ENCODE peak calls at places on chromosomes 1 and 21, in five cellular contexts. C is endothelial cell, W is cardiac fibroblast, L is mammary epithelial cell, H is H9. A is an unnamed sample.

GRCh38 chr1:156157506-156157905 is 4.1 kb downstream of the SEMA4A start:
- DNase-seq in C (no peak), W (no peak), L (no peak), H (no peak), A (no peak)

GRCh38 chr1:165551469-165551868 is 7.7 kb downstream of the LRRC52 start:
- DNase-seq in C (no peak), W (no peak), L (no peak), H (no peak), A (no peak)

GRCh38 chr1:70353641-70354331 is 736 bp downstream of the ANKRD13C start:
- DNase-seq in C (peak), W (peak), L (peak), H (no peak), A (peak)

GRCh38 chr1:85283475-85284199 is 7.2 kb upstream of the BCL10 start:
- DNase-seq in C (no peak), W (no peak), L (no peak), H (peak), A (no peak)

GRCh38 chr1:86159800-86160199 is 3.2 kb upstream of the COL24A1 start:
- DNase-seq in C (no peak), W (no peak), L (no peak), H (no peak), A (no peak)

GRCh38 chr1:212957546-212957945 is 7.2 kb downstream of the VASH2 start:
- DNase-seq in C (no peak), W (no peak), L (no peak), H (no peak), A (no peak)

GRCh38 chr1:10941891-10942541 is 70.4 kb upstream of the TARDBP start:
- DNase-seq in C (peak), W (peak), L (no peak), H (peak), A (peak)

GRCh38 chr1:231636157-231636556 is 9.6 kb downstream of the DISC1 start:
- DNase-seq in C (no peak), W (peak), L (no peak), H (no peak), A (no peak)

GRCh38 chr1:151130837-151131586 is 15.4 kb downstream of the SEMA6C start:
- DNase-seq in C (peak), W (peak), L (peak), H (peak), A (peak)

GRCh38 chr1:65362545-65362944 is 53.2 kb downstream of the DNAJC6 start:
- DNase-seq in C (no peak), W (no peak), L (peak), H (no peak), A (no peak)

GRCh38 chr1:204443871-204444581 is 32.4 kb upstream of the PPP1R15B start:
- DNase-seq in C (no peak), W (peak), L (peak), H (no peak), A (no peak)

GRCh38 chr1:180382326-180383115 is 119.9 kb downstream of the ACBD6 start:
- DNase-seq in C (no peak), W (peak), L (peak), H (no peak), A (no peak)

GRCh38 chr1:88300864-88301263 is 383.2 kb upstream of the PKN2 start:
- DNase-seq in C (no peak), W (no peak), L (no peak), H (no peak), A (no peak)

DNA sequence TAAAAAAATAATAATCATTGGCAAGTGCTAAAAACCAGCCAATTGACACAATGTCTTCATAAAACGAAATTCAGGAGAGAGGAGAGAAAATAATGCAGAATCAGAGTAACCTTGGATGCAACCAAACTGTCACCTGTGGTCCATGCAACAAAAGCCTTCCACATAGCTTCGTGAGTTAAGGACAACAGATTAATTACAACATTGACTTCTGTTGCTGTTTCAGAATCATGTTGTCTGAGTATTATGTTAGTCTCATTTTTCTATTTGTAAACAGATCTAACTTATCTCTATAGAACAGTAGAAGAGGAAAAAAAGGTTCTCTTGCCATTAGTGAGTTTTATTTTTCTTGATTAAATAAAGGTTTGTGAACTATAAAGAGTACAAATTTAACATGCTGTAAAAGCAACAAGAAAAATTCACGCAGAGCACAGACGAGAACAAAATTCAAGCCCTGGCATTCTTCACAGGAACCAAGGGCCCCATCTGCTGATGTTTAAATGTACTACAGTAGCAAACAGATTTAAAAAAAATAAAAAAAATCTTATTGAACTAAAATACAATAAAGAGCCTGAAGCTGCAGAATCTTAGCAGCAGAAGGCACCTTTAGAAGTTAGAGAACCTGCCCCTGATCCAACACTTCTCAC is 381.1 kb upstream of the PKN2 start:
- DNase-seq in C (peak), W (peak), L (no peak), H (no peak), A (peak)
- TF ChIP-seq CTCF in C (peak), W (peak), L (peak), H (peak), A (peak)

GRCh38 chr1:44408181-44409018 is 3.3 kb downstream of the RNF220 start:
- DNase-seq in C (peak), W (no peak), L (no peak), H (peak), A (peak)

GRCh38 chr1:44406761-44407429 is 1.8 kb downstream of the RNF220 start:
- DNase-seq in C (peak), W (no peak), L (no peak), H (no peak), A (peak)

GRCh38 chr1:44405804-44406743 is 1.0 kb downstream of the RNF220 start:
- DNase-seq in C (peak), W (peak), L (no peak), H (peak), A (peak)

GRCh38 chr1:44407430-44408180 is 2.5 kb downstream of the RNF220 start:
- DNase-seq in C (peak), W (no peak), L (no peak), H (peak), A (peak)

DNA sequence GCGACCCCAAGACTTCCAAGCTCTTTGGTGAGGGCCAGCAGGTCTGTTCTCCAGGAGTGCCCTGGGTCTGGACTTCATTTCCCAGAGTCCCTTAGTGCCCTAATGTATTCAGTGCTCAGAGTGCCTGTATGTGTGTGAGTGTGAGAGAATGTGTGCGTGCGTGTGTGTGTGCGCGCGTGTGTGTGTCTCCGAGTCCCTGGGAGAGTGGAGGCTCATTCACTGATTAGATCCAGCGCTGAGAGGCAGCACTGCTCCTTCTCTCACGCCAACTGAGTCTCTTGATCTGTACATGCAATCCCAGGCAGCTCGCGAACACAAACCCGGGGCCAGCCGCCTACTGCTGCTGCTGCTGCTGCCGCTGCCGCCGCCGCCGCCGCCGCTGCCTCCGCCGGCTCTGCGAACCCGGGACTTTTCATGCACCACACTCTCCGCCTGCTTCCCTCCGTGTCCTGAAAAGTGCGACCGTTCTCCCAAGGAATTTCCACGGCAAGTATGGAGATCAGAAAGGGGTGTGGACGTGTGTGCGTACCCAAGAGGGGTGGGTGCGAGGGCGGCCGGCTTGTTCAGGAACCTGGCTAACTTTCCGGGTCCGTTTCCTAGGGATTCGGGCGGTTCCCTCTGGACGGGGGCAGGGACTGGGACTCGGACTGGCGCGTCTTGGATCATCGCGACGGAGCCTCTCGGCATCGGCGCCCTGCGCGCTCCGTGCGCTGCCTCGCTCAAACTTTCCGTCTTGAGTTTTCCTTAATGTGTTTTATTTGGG is at the start of gene RNF220:
- DNase-seq in C (peak), W (peak), L (peak), H (peak), A (peak)
- TF ChIP-seq CTCF in C (no peak), W (no peak), L (peak), H (no peak), A (no peak)

DNA sequence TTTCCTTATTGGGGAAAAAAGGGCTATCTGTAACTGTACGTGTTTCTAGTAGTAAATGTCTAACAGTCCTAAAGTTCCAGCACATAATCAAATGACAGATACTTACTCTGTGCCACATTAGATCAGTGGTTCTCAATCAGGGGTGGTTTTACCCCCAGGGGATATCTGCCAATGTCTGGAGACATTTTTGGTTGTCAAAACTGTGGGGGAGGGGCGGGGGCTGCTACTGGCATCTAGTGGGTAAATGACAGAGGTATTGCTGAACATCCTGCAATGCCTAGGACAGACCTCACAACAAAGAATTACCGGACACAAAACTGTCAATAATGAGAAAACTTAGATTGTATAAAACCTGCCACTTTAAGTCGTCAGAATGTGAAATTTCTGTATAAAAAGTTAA is 33.4 kb upstream of the PTPRC start:
- DNase-seq in C (no peak), W (no peak), L (no peak), H (no peak), A (peak)
- TF ChIP-seq CTCF in C (no peak), W (no peak), L (no peak), H (no peak), A (no peak)

DNA sequence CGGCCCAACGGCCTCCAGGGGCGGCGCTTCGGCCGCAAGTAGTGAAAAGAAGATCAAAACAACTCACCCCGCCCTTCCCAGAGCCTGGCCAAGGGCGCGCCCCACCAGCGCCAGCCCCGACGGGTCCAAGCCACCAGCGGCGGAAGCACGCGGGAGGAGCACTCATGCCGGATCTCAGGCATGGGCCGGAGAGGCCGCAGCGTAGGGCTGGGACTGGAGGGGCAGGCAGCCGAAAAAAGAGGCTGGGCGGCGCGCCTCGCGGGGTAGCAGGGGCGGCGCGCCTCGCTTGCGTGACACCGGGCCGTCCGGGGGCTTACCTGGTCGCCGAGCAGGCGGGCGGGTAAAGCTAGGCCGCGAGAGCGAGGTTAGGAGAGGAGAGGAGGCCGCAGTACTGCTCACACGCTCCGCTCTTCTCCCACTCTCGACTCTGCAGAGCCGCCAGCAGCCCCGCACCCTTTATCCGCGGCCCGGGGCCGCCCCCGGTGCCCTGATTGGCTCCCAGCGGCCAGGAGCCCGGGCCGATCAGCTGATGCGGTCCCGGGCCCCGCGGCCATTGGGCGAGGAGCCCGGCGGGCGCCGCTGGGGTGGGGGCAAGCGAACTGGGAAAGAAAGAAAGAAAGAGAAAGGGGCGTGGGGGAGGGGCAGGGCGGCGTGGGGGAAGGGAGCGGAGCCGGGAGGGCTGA is at the start of gene GLUL:
- DNase-seq in C (peak), W (peak), L (peak), H (peak), A (peak)
- TF ChIP-seq CTCF in C (no peak), W (peak), L (peak), H (no peak), A (no peak)

GRCh38 chr1:33057095-33057494 is 20.4 kb upstream of the AK2 start:
- DNase-seq in C (no peak), W (no peak), L (no peak), H (no peak), A (no peak)

GRCh38 chr1:33050221-33051076 is 13.8 kb upstream of the AK2 start:
- DNase-seq in C (no peak), W (peak), L (peak), H (no peak), A (no peak)

GRCh38 chr1:33060579-33061083 is 20.3 kb upstream of the AZIN2 start:
- DNase-seq in C (no peak), W (peak), L (peak), H (no peak), A (no peak)

GRCh38 chr1:33056426-33056825 is 19.7 kb upstream of the AK2 start:
- DNase-seq in C (no peak), W (no peak), L (no peak), H (no peak), A (no peak)

GRCh38 chr1:33055210-33055991 is 18.7 kb upstream of the AK2 start:
- DNase-seq in C (peak), W (peak), L (peak), H (peak), A (peak)
- TF ChIP-seq CTCF in C (peak), W (peak), L (peak), H (peak), A (peak)

GRCh38 chr1:111821121-111821745 is 65.5 kb downstream of the DDX20 start:
- DNase-seq in C (no peak), W (no peak), L (no peak), H (no peak), A (no peak)
- TF ChIP-seq CTCF in C (no peak), W (no peak), L (no peak), H (no peak), A (no peak)

GRCh38 chr21:18460979-18461378 is 57.4 kb upstream of the TMPRSS15 start:
- DNase-seq in C (no peak), W (no peak), L (no peak), H (no peak), A (no peak)
- TF ChIP-seq CTCF in C (no peak), W (no peak), L (no peak), H (no peak), A (no peak)

GRCh38 chr1:166977951-166978350 is 2.6 kb upstream of the ILDR2 start:
- DNase-seq in C (no peak), W (no peak), L (no peak), H (no peak), A (no peak)

GRCh38 chr1:166978795-166979194 is 3.5 kb upstream of the ILDR2 start:
- DNase-seq in C (no peak), W (no peak), L (no peak), H (no peak), A (no peak)

GRCh38 chr1:166972827-166973226 is 2.5 kb downstream of the ILDR2 start:
- DNase-seq in C (no peak), W (no peak), L (no peak), H (no peak), A (no peak)

GRCh38 chr1:166974647-166975345 is 544 bp downstream of the ILDR2 start:
- DNase-seq in C (no peak), W (no peak), L (no peak), H (no peak), A (peak)

GRCh38 chr1:166975361-166976129 is at the start of gene ILDR2:
- DNase-seq in C (peak), W (peak), L (peak), H (peak), A (peak)
- TF ChIP-seq CTCF in C (no peak), W (no peak), L (no peak), H (no peak), A (no peak)